ENCODE peak calls at places on chromosomes 4 and X, in seven cellular contexts. G is OCI-LY7, Z is suprapubic skin, N is neural crest cell, K is fibroblast of the aortic adventitia, S is AG04450, U is colonic mucosa. I is an unnamed sample.

GRCh38 chr4:137623013-137623412 is 90.7 kb upstream of the PCDH18 start:
- DNase-seq in G (no peak), K (no peak), Z (no peak), S (no peak), U (no peak), N (no peak), I (peak)

GRCh38 chr4:64713256-64713840 is 304.1 kb upstream of the TECRL start:
- DNase-seq in Z (no peak), N (no peak), K (peak), S (no peak), U (no peak), G (peak), I (peak)

GRCh38 chrX:146433771-146434170 is 375.8 kb upstream of the CXorf51B start:
- DNase-seq in N (no peak), U (no peak), G (no peak), Z (no peak), S (no peak), K (no peak), I (no peak)

GRCh38 chr4:31929676-31930075 is 1209.5 kb downstream of the PCDH7 start:
- DNase-seq in U (no peak), K (no peak), S (no peak), G (no peak), N (no peak), Z (no peak), I (no peak)

GRCh38 chr4:2102045-2102883 is 43.1 kb downstream of the NAT8L start:
- DNase-seq in U (no peak), G (no peak), Z (no peak), K (no peak), S (no peak), N (no peak), I (no peak)

GRCh38 chr4:186723207-186724047 is at the start of gene FAT1:
- DNase-seq in K (peak), G (no peak), Z (peak), U (peak), S (no peak), N (peak), I (no peak)

GRCh38 chr4:57191523-57192034 is 81.4 kb upstream of the IGFBP7 start:
- DNase-seq in G (no peak), Z (no peak), S (no peak), N (no peak), K (no peak), U (peak), I (no peak)

GRCh38 chr4:118969359-118969758 is 80.7 kb downstream of the SYNPO2 start:
- DNase-seq in Z (no peak), G (peak), U (peak), N (no peak), S (no peak), K (peak), I (no peak)

GRCh38 chrX:136306182-136306581 is 5.4 kb downstream of the ADGRG4 start:
- DNase-seq in K (no peak), S (no peak), U (no peak), Z (no peak), G (no peak), N (no peak), I (no peak)

GRCh38 chr4:31442236-31442635 is 722.1 kb downstream of the PCDH7 start:
- DNase-seq in S (no peak), Z (no peak), N (no peak), K (no peak), G (no peak), U (no peak), I (no peak)

GRCh38 chrX:34655496-34656258 is 1.4 kb downstream of the TMEM47 start:
- DNase-seq in Z (no peak), U (no peak), N (peak), S (no peak), G (no peak), K (peak), I (no peak)

GRCh38 chr4:15955670-15956069 is 7.3 kb downstream of the FGFBP2 start:
- DNase-seq in N (no peak), K (peak), G (peak), U (no peak), S (no peak), Z (no peak), I (no peak)

GRCh38 chrX:13778916-13779315 is 38.0 kb downstream of the GPM6B start:
- DNase-seq in G (no peak), U (no peak), S (no peak), K (peak), Z (no peak), N (no peak), I (no peak)

GRCh38 chr4:154560824-154561231 is 2.0 kb upstream of the FGB start:
- DNase-seq in K (peak), S (no peak), Z (no peak), N (no peak), G (no peak), U (no peak), I (no peak)

GRCh38 chr4:154564311-154564710 is 1.5 kb downstream of the FGB start:
- DNase-seq in N (no peak), S (no peak), K (no peak), U (no peak), G (no peak), Z (no peak), I (no peak)

GRCh38 chr4:154562697-154563254 is at the start of gene FGB:
- DNase-seq in N (no peak), U (no peak), S (no peak), Z (no peak), K (no peak), G (no peak), I (no peak)

GRCh38 chr4:154559931-154560801 is 2.6 kb upstream of the FGB start:
- DNase-seq in N (no peak), U (no peak), G (no peak), Z (no peak), K (no peak), S (no peak), I (no peak)

GRCh38 chr4:154559141-154559841 is 3.5 kb upstream of the FGB start:
- DNase-seq in G (peak), S (no peak), U (peak), K (peak), N (no peak), Z (no peak), I (peak)
- TF ChIP-seq CTCF in G (peak), S (peak), U (peak), K (peak), N (peak), Z (peak), I (peak)

GRCh38 chr4:172232966-172233365 is 419.8 kb downstream of the GALNTL6 start:
- DNase-seq in G (no peak), N (no peak), Z (no peak), K (no peak), U (no peak), S (no peak), I (no peak)
- TF ChIP-seq CTCF in G (no peak), N (no peak), Z (no peak), K (no peak), U (no peak), S (no peak), I (no peak)

GRCh38 chrX:110665636-110666035 is 130.0 kb downstream of the CHRDL1 start:
- DNase-seq in N (peak), K (peak), Z (no peak), G (peak), U (peak), S (no peak), I (peak)
- TF ChIP-seq CTCF in N (peak), K (peak), Z (no peak), G (peak), U (peak), S (peak), I (peak)

DNA sequence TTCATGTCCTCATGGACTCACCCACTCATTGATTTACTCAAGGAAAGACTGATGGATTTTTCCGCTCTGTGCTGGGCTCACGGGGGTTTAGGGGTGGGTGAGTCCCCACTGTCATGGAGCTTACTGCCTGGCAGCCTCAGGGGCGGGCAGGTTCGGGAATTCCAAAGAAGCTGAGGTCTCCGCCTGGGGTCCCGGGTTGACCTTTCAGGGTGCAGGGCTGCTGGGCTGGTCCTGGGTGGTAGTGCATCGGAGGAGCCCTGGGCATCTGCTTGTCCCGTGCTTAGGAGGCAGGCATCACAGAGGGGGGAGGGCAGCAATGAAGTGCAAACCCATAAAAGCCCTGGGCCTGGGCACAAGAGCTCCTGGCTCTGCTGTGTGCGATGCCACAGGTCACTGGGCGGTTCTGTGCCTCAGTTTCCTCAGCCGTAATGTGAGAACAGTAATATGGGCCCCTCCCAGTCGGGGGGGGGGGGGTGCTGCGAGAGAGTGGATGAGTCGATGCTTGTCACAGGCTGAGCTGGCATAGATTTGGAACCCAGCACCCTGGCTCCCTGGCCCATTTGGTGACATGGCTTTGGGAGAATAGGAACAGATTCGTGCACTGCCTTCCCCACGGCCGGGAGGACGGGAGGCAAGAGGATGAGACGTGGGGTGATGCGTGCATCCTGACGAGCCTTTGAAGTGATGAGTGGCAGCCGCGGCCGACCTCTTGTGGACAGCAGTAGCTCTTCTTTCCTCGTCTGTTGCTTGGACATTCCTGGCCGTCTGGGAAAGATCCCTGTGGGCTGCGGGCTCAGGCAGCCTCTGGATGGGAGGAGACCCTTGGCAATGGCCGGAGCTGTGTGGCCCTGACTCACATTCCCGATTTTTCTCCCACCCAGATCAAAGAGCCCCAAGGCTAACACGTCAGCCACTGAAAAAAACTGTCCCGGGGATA is 42.0 kb downstream of the PSAPL1 start:
- DNase-seq in N (no peak), G (no peak), S (no peak), K (peak), U (no peak), Z (no peak), I (no peak)
- TF ChIP-seq CTCF in N (no peak), G (no peak), S (no peak), K (no peak), U (no peak), Z (no peak), I (no peak)

I was measured in GM13977.